ENCODE peak calls at places on chromosome 10, in nine cellular contexts. V is testis, P is upper lobe of right lung, T is prostate gland, K is ovary, Y is GM06990, X is GM23338, D is aorta, B is neural progenitor cell. Q is an unnamed sample.
A peak's percentile ranks its signal among the peaks of the same experiment; 100 is the strongest.

GRCh38 chr10:103145860-103146466 is 47.1 kb downstream of the NT5C2 start:
- DNase-seq in V (peak; percentile 67), P (no peak), T (no peak), K (peak; percentile 52), Y (no peak), X (no peak), D (peak; percentile 72), B (no peak), Q (peak; percentile 68)

GRCh38 chr10:30755474-30755873 is 125.9 kb upstream of the LYZL2 start:
- DNase-seq in V (no peak), P (no peak), T (no peak), K (no peak), Y (no peak), X (no peak), D (no peak), B (no peak), Q (peak; percentile 16)

GRCh38 chr10:133133471-133134231 is 26.4 kb upstream of the KNDC1 start:
- DNase-seq in V (no peak), P (no peak), T (no peak), K (peak; percentile 21), Y (no peak), X (no peak), D (peak; percentile 38), B (no peak), Q (no peak)

GRCh38 chr10:51585742-51586141 is 113.7 kb downstream of the CSTF2T start:
- DNase-seq in V (no peak), P (no peak), T (no peak), K (no peak), Y (no peak), X (no peak), D (no peak), B (no peak), Q (no peak)

GRCh38 chr10:34294137-34294536 is 521.0 kb downstream of the PARD3 start:
- DNase-seq in V (no peak), P (no peak), T (no peak), K (no peak), Y (no peak), X (no peak), D (no peak), B (no peak), Q (no peak)

GRCh38 chr10:84665883-84666463 is 337.6 kb downstream of the CCSER2 start:
- DNase-seq in V (peak; percentile 43), P (peak; percentile 87), T (no peak), K (no peak), Y (peak; percentile 15), X (peak; percentile 88), D (no peak), B (peak; percentile 57), Q (peak; percentile 7)

GRCh38 chr10:110802090-110802489 is 69.6 kb upstream of the PDCD4 start:
- DNase-seq in V (no peak), P (no peak), T (no peak), K (no peak), Y (no peak), X (no peak), D (no peak), B (no peak), Q (peak; percentile 59)

GRCh38 chr10:65313406-65313805 is 1612.4 kb upstream of the LRRTM3 start:
- DNase-seq in V (no peak), P (no peak), T (no peak), K (no peak), Y (no peak), X (no peak), D (no peak), B (no peak), Q (no peak)

GRCh38 chr10:98041352-98042043 is 11.1 kb upstream of the CRTAC1 start:
- DNase-seq in V (peak; percentile 82), P (peak; percentile 74), T (peak; percentile 57), K (no peak), Y (no peak), X (peak; percentile 89), D (peak; percentile 64), B (peak; percentile 80), Q (peak; percentile 46)

GRCh38 chr10:99520040-99520803 is 12.5 kb upstream of the NKX2-3 start:
- DNase-seq in V (no peak), P (no peak), T (no peak), K (no peak), Y (no peak), X (peak; percentile 59), D (no peak), B (peak; percentile 55), Q (no peak)
- H3K27me3 ChIP-seq in V (no peaks in the 10 kb centered on the region), P (peaks cover 89% of the 10 kb centered on the region), T (peaks cover 52% of the 10 kb centered on the region), K (no peaks in the 10 kb centered on the region), Y (no peaks in the 10 kb centered on the region), X (peaks cover 100% of the 10 kb centered on the region), D (no peaks in the 10 kb centered on the region), B (peaks cover 100% of the 10 kb centered on the region), Q (no peaks in the 10 kb centered on the region)

GRCh38 chr10:14918964-14919363 is 34.9 kb downstream of the DCLRE1C start:
- DNase-seq in V (no peak), P (no peak), T (no peak), K (no peak), Y (no peak), X (no peak), D (no peak), B (no peak), Q (no peak)

GRCh38 chr10:14916600-14916999 is 37.3 kb downstream of the DCLRE1C start:
- DNase-seq in V (no peak), P (no peak), T (no peak), K (no peak), Y (no peak), X (no peak), D (no peak), B (no peak), Q (no peak)

GRCh38 chr10:14917827-14918226 is 36.1 kb downstream of the DCLRE1C start:
- DNase-seq in V (no peak), P (no peak), T (no peak), K (no peak), Y (no peak), X (no peak), D (no peak), B (no peak), Q (no peak)
- H3K36me3 ChIP-seq in V (no peaks in the 10 kb centered on the region), P (peaks cover 81% of the 10 kb centered on the region), T (peaks cover 9% of the 10 kb centered on the region), K (no peaks in the 10 kb centered on the region), Y (peaks cover 15% of the 10 kb centered on the region), X (peaks cover 16% of the 10 kb centered on the region), D (peaks cover 8% of the 10 kb centered on the region), B (peaks cover 23% of the 10 kb centered on the region), Q (peaks cover 80% of the 10 kb centered on the region)

GRCh38 chr10:120455004-120455403 is 2.0 kb upstream of the PLPP4 start:
- DNase-seq in V (no peak), P (no peak), T (no peak), K (no peak), Y (no peak), X (no peak), D (no peak), B (no peak), Q (no peak)

GRCh38 chr10:120457431-120458172 is 575 bp downstream of the PLPP4 start:
- DNase-seq in V (peak; percentile 33), P (no peak), T (no peak), K (no peak), Y (no peak), X (peak; percentile 41), D (no peak), B (peak; percentile 32), Q (no peak)

GRCh38 chr10:120456626-120457430 is at the start of gene PLPP4:
- DNase-seq in V (peak; percentile 69), P (peak; percentile 68), T (no peak), K (peak; percentile 65), Y (peak; percentile 12), X (peak; percentile 59), D (peak; percentile 47), B (peak; percentile 78), Q (peak; percentile 50)

GRCh38 chr10:120455606-120456005 is 1.4 kb upstream of the PLPP4 start:
- DNase-seq in V (no peak), P (no peak), T (no peak), K (no peak), Y (no peak), X (no peak), D (no peak), B (no peak), Q (no peak)

GRCh38 chr10:120456143-120456625 is 843 bp upstream of the PLPP4 start:
- DNase-seq in V (no peak), P (no peak), T (no peak), K (no peak), Y (no peak), X (peak; percentile 52), D (no peak), B (peak; percentile 58), Q (no peak)
- H3K27me3 ChIP-seq in V (no peaks in the 10 kb centered on the region), P (peaks cover 47% of the 10 kb centered on the region), T (no peaks in the 10 kb centered on the region), K (no peaks in the 10 kb centered on the region), Y (peaks cover 6% of the 10 kb centered on the region), X (peaks cover 47% of the 10 kb centered on the region), D (no peaks in the 10 kb centered on the region), B (peaks cover 76% of the 10 kb centered on the region), Q (peaks cover 3% of the 10 kb centered on the region)

GRCh38 chr10:96650958-96651357 is 64.1 kb upstream of the TM9SF3 start:
- DNase-seq in V (no peak), P (no peak), T (no peak), K (no peak), Y (no peak), X (no peak), D (no peak), B (no peak), Q (no peak)
- H3K36me3 ChIP-seq in V (no peaks in the 10 kb centered on the region), P (no peaks in the 10 kb centered on the region), T (no peaks in the 10 kb centered on the region), K (no peaks in the 10 kb centered on the region), Y (peaks cover 16% of the 10 kb centered on the region), X (no peaks in the 10 kb centered on the region), D (no peaks in the 10 kb centered on the region), B (no peaks in the 10 kb centered on the region), Q (no peaks in the 10 kb centered on the region)

DNA sequence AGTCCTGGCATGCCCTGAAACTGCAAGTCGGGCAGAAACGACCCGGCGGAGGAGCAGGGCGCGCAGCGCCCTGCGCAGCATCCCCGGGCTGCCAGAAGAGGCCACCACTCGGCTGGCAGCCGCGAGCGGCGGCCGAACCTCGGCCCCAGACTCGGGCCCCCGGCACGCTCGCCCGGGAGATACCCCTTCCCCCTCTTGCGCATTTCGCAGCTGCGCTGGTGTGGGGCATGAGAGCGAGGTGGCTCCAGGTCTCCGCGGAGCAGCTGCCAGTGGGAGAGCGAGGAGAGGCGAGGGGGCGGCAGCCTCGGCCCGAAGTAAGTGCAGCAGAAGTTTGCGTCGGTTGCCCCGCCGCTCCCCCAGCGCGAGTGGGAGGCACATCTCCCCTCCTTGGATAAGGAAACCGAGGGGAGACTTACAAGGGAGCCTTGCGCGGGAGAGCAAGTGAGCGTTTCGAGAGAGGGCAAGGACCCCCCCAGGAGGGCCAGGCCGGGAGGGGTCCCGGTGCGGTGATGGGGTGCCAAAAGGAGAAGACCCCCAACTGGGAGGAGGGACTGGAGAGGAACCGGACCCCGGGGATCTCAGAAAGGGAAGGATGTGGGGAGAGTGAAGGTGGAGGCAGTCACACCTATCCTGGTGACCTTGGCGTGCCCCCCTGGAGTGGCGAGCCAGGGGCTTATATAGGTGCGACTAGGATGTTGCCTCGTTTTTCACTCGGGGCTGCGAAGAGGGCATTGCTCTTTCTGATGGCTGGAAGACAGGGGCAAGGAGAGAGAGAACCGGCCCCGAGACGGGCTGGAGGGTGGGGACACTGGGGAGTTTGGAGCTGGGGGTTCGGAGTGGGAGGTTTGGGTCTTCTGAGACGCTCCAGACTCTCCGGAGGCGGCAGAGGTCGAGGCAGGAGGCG is 256.3 kb downstream of the OTUD1 start:
- DNase-seq in V (no peak), P (no peak), T (no peak), K (no peak), Y (peak; percentile 3), X (peak; percentile 56), D (no peak), B (peak; percentile 78), Q (no peak)
- H3K27me3 ChIP-seq in V (no peaks in the 10 kb centered on the region), P (peaks cover 53% of the 10 kb centered on the region), T (peaks cover 3% of the 10 kb centered on the region), K (no peaks in the 10 kb centered on the region), Y (no peaks in the 10 kb centered on the region), X (peaks cover 86% of the 10 kb centered on the region), D (no peaks in the 10 kb centered on the region), B (peaks cover 100% of the 10 kb centered on the region), Q (peaks cover 40% of the 10 kb centered on the region)

Q was measured in MG63.